ENCODE peak calls at places on chromosomes 13 and 19, in five cellular contexts. K is uterus; S is stomach; E is effector memory CD4-positive, alpha-beta T cell; L is PC-3. G is an unnamed sample.

GRCh38 chr13:80048802-80049201 is 292.1 kb downstream of the SPRY2 start:
- DNase-seq in K (peak), S (peak), E (no peak), L (peak), G (peak)

GRCh38 chr13:105316731-105317130 is 1218.7 kb downstream of the EFNB2 start:
- DNase-seq in K (no peak), S (no peak), E (no peak), L (no peak), G (no peak)

GRCh38 chr13:97188207-97188606 is 33.9 kb upstream of the MBNL2 start:
- DNase-seq in K (no peak), S (no peak), E (no peak), L (no peak), G (no peak)

GRCh38 chr13:99356216-99357089 is 49.3 kb upstream of the GPR183 start:
- DNase-seq in K (no peak), S (no peak), E (peak), L (no peak), G (peak)

GRCh38 chr13:24008679-24009078 is 111.4 kb upstream of the C1QTNF9B start:
- DNase-seq in K (no peak), S (no peak), E (no peak), L (peak), G (no peak)

GRCh38 chr13:57314897-57315520 is 148.0 kb downstream of the PRR20E start:
- DNase-seq in K (no peak), S (no peak), E (no peak), L (peak), G (no peak)

GRCh38 chr19:4232614-4233281 is 3.4 kb downstream of the EBI3 start:
- DNase-seq in K (no peak), S (no peak), E (no peak), L (no peak), G (no peak)

GRCh38 chr13:66915596-66916185 is 314.4 kb downstream of the PCDH9 start:
- DNase-seq in K (no peak), S (no peak), E (no peak), L (peak), G (no peak)

GRCh38 chr19:13034636-13035035 is 39.4 kb downstream of the NFIX start:
- DNase-seq in K (no peak), S (no peak), E (no peak), L (peak), G (no peak)

GRCh38 chr19:13033819-13034611 is 38.7 kb downstream of the NFIX start:
- DNase-seq in K (peak), S (peak), E (no peak), L (peak), G (peak)

GRCh38 chr19:13032837-13033236 is 37.6 kb downstream of the NFIX start:
- DNase-seq in K (no peak), S (no peak), E (no peak), L (no peak), G (no peak)

GRCh38 chr19:13031917-13032623 is 36.8 kb downstream of the NFIX start:
- DNase-seq in K (no peak), S (no peak), E (no peak), L (peak), G (no peak)

GRCh38 chr19:13033244-13033643 is 38.0 kb downstream of the NFIX start:
- DNase-seq in K (no peak), S (no peak), E (no peak), L (peak), G (no peak)
- H3K27ac ChIP-seq in K (peak), S (peak), E (no peak), L (no peak), G (no peak)

DNA sequence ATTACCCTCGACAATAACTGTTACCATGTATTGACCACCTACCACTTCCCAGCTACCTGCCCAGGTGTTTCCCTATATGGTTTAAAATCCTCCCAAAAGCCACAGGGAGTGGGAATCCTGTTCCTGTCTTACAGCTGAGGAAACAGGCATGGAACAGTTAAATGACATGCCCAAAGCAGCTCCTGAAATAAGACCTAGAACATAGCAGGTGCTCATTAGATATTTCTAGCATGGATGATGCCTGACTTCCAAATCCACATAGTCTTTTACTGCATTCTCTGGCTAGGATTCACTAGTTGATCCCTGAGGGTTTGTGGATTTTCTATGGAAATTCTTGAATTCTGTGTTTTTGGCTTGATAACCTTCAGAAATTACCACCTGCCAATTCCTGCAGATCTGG is 13.0 kb downstream of the KCNN4 start:
- DNase-seq in K (no peak), S (no peak), E (no peak), L (no peak), G (no peak)
- H3K27ac ChIP-seq in K (no peak), S (peak), E (no peak), L (peak), G (no peak)

DNA sequence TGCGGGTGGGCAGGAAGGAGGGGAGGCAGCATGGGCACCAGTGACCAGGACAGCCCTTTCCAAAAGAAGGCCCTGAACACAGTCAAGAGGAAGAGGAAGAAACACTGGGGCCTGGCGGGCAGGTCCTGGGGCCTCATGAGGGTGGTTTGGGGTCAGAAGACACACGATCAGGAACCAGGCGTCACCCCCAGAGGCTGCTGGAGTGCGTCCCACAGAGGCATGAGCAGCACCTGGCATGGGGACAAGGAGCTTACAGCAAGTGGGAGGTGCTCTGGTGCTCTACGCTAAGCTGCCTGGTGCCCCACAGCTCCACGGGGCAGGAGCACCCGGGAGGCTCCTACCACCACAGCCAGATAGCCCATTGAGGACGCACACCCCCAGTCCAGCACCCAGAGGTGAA is 20.0 kb downstream of the ELL start:
- DNase-seq in K (no peak), S (peak), E (no peak), L (no peak), G (no peak)
- H3K27ac ChIP-seq in K (peak), S (peak), E (peak), L (no peak), G (no peak)

GRCh38 chr13:48318714-48319457 is 15.3 kb downstream of the RB1 start:
- DNase-seq in K (no peak), S (no peak), E (no peak), L (no peak), G (no peak)
- H3K27ac ChIP-seq in K (no peak), S (no peak), E (no peak), L (no peak), G (no peak)

GRCh38 chr19:11263726-11264125 is 1.4 kb upstream of the DOCK6 start:
- DNase-seq in K (no peak), S (no peak), E (no peak), L (no peak), G (no peak)

GRCh38 chr19:11264452-11265176 is 2.3 kb upstream of the DOCK6 start:
- DNase-seq in K (no peak), S (peak), E (no peak), L (no peak), G (no peak)

GRCh38 chr19:11267316-11268085 is 5.2 kb upstream of the DOCK6 start:
- DNase-seq in K (no peak), S (no peak), E (no peak), L (no peak), G (no peak)

GRCh38 chr19:11265177-11265784 is 3.0 kb upstream of the DOCK6 start:
- DNase-seq in K (no peak), S (no peak), E (no peak), L (no peak), G (no peak)

GRCh38 chr19:11265785-11266236 is 3.5 kb upstream of the DOCK6 start:
- DNase-seq in K (no peak), S (peak), E (no peak), L (peak), G (no peak)
- H3K27ac ChIP-seq in K (no peak), S (peak), E (no peak), L (peak), G (no peak)

GRCh38 chr19:1852294-1852646 is 4.0 kb upstream of the REXO1 start:
- DNase-seq in K (no peak), S (no peak), E (no peak), L (no peak), G (no peak)

GRCh38 chr19:1851581-1852293 is 3.5 kb upstream of the REXO1 start:
- DNase-seq in K (no peak), S (no peak), E (no peak), L (no peak), G (peak)

GRCh38 chr19:1853295-1854031 is 5.2 kb upstream of the REXO1 start:
- DNase-seq in K (no peak), S (peak), E (peak), L (peak), G (peak)

GRCh38 chr19:1854032-1854541 is 5.8 kb upstream of the REXO1 start:
- DNase-seq in K (no peak), S (no peak), E (no peak), L (no peak), G (no peak)

GRCh38 chr19:1852729-1853128 is 4.4 kb upstream of the REXO1 start:
- DNase-seq in K (no peak), S (no peak), E (no peak), L (no peak), G (no peak)
- H3K27ac ChIP-seq in K (no peak), S (no peak), E (peak), L (no peak), G (peak)

DNA sequence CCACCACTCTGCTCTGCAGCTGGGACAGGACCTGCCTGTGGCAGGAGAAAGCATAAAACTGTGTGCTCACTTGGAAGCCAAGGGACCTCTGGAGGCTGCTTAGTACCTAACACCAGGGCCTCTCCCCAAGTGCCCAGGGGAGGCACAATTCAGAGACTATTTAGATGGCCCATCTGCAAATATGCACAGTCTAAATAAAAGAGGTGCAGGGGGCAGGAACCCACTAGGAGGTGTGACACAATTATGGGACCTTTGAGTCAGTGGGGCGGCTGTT is 32.6 kb upstream of the EPHX3 start:
- DNase-seq in K (no peak), S (no peak), E (no peak), L (no peak), G (no peak)
- H3K27ac ChIP-seq in K (peak), S (peak), E (no peak), L (no peak), G (no peak)

G was measured in CD8-positive, alpha-beta T cell.